ENCODE peak calls at places on chromosomes 2 and 18, in seven cellular contexts. One of them, this sample, is unnamed.
A peak's percentile ranks its signal among the peaks of the same experiment; 100 is the strongest.

GRCh38 chr2:144495227-144495933 is 24.5 kb downstream of the ZEB2 start:
- ATAC-seq in IMR-90: peak; percentile 61
- ATAC-seq in left lung: no peak
- ATAC-seq in activated CD4-positive, CD25-positive, alpha-beta regulatory T cell treated with anti-CD3 and anti-CD28 coated beads, Interleukin-2, amount 50 U/mL, for 24 hours: no peak
- ATAC-seq in RWPE2: no peak
- ATAC-seq in omental fat pad: no peak
- ATAC-seq in CD8-positive, alpha-beta T cell: no peak
- ATAC-seq in this sample: no peak

GRCh38 chr2:69955029-69955428 is 6.4 kb downstream of the ASPRV1 start:
- ATAC-seq in IMR-90: no peak
- ATAC-seq in CD8-positive, alpha-beta T cell: no peak
- ATAC-seq in omental fat pad: no peak
- ATAC-seq in left lung: no peak
- ATAC-seq in activated CD4-positive, CD25-positive, alpha-beta regulatory T cell treated with anti-CD3 and anti-CD28 coated beads, Interleukin-2, amount 50 U/mL, for 24 hours: no peak
- ATAC-seq in RWPE2: peak; percentile 27
- ATAC-seq in this sample: no peak

GRCh38 chr2:218152777-218153176 is 14.0 kb downstream of the CXCR1 start:
- ATAC-seq in CD8-positive, alpha-beta T cell: no peak
- ATAC-seq in left lung: peak; percentile 59
- ATAC-seq in RWPE2: peak; percentile 99
- ATAC-seq in activated CD4-positive, CD25-positive, alpha-beta regulatory T cell treated with anti-CD3 and anti-CD28 coated beads, Interleukin-2, amount 50 U/mL, for 24 hours: no peak
- ATAC-seq in omental fat pad: peak; percentile 49
- ATAC-seq in IMR-90: no peak
- ATAC-seq in this sample: no peak

GRCh38 chr2:184835081-184835728 is 236.9 kb downstream of the ZNF804A start:
- ATAC-seq in omental fat pad: no peak
- ATAC-seq in CD8-positive, alpha-beta T cell: no peak
- ATAC-seq in left lung: no peak
- ATAC-seq in RWPE2: no peak
- ATAC-seq in IMR-90: no peak
- ATAC-seq in activated CD4-positive, CD25-positive, alpha-beta regulatory T cell treated with anti-CD3 and anti-CD28 coated beads, Interleukin-2, amount 50 U/mL, for 24 hours: no peak
- ATAC-seq in this sample: no peak

GRCh38 chr18:2919600-2919999 is 72.8 kb downstream of the EMILIN2 start:
- ATAC-seq in CD8-positive, alpha-beta T cell: no peak
- ATAC-seq in activated CD4-positive, CD25-positive, alpha-beta regulatory T cell treated with anti-CD3 and anti-CD28 coated beads, Interleukin-2, amount 50 U/mL, for 24 hours: no peak
- ATAC-seq in RWPE2: no peak
- ATAC-seq in left lung: no peak
- ATAC-seq in IMR-90: no peak
- ATAC-seq in omental fat pad: no peak
- ATAC-seq in this sample: no peak

GRCh38 chr18:2681993-2682603 is 26.6 kb downstream of the SMCHD1 start:
- ATAC-seq in omental fat pad: no peak
- ATAC-seq in IMR-90: no peak
- ATAC-seq in CD8-positive, alpha-beta T cell: peak; percentile 61
- ATAC-seq in RWPE2: no peak
- ATAC-seq in activated CD4-positive, CD25-positive, alpha-beta regulatory T cell treated with anti-CD3 and anti-CD28 coated beads, Interleukin-2, amount 50 U/mL, for 24 hours: peak; percentile 53
- ATAC-seq in left lung: no peak
- ATAC-seq in this sample: no peak

GRCh38 chr2:175019566-175020327 is 14.6 kb upstream of the CHN1 start:
- ATAC-seq in activated CD4-positive, CD25-positive, alpha-beta regulatory T cell treated with anti-CD3 and anti-CD28 coated beads, Interleukin-2, amount 50 U/mL, for 24 hours: no peak
- ATAC-seq in CD8-positive, alpha-beta T cell: no peak
- ATAC-seq in RWPE2: no peak
- ATAC-seq in IMR-90: no peak
- ATAC-seq in omental fat pad: no peak
- ATAC-seq in left lung: no peak
- ATAC-seq in this sample: no peak

GRCh38 chr2:42874838-42875801 is 82.7 kb upstream of the HAAO start:
- ATAC-seq in omental fat pad: peak; percentile 34
- ATAC-seq in left lung: peak; percentile 40
- ATAC-seq in CD8-positive, alpha-beta T cell: no peak
- ATAC-seq in RWPE2: no peak
- ATAC-seq in activated CD4-positive, CD25-positive, alpha-beta regulatory T cell treated with anti-CD3 and anti-CD28 coated beads, Interleukin-2, amount 50 U/mL, for 24 hours: no peak
- ATAC-seq in IMR-90: no peak
- ATAC-seq in this sample: peak; percentile 80

GRCh38 chr18:63266888-63267790 is 52.4 kb downstream of the BCL2 start:
- ATAC-seq in omental fat pad: no peak
- ATAC-seq in left lung: peak; percentile 10
- ATAC-seq in IMR-90: no peak
- ATAC-seq in activated CD4-positive, CD25-positive, alpha-beta regulatory T cell treated with anti-CD3 and anti-CD28 coated beads, Interleukin-2, amount 50 U/mL, for 24 hours: no peak
- ATAC-seq in CD8-positive, alpha-beta T cell: peak; percentile 39
- ATAC-seq in RWPE2: no peak
- ATAC-seq in this sample: no peak

GRCh38 chr2:176106636-176107539 is at the start of gene HOXD11:
- ATAC-seq in IMR-90: no peak
- ATAC-seq in CD8-positive, alpha-beta T cell: peak; percentile 33
- ATAC-seq in omental fat pad: peak; percentile 74
- ATAC-seq in left lung: peak; percentile 42
- ATAC-seq in activated CD4-positive, CD25-positive, alpha-beta regulatory T cell treated with anti-CD3 and anti-CD28 coated beads, Interleukin-2, amount 50 U/mL, for 24 hours: no peak
- ATAC-seq in RWPE2: peak; percentile 57
- ATAC-seq in this sample: no peak

GRCh38 chr18:35618703-35619102 is 37.2 kb downstream of the GALNT1 start:
- ATAC-seq in RWPE2: no peak
- ATAC-seq in omental fat pad: no peak
- ATAC-seq in CD8-positive, alpha-beta T cell: no peak
- ATAC-seq in IMR-90: peak; percentile 73
- ATAC-seq in left lung: no peak
- ATAC-seq in activated CD4-positive, CD25-positive, alpha-beta regulatory T cell treated with anti-CD3 and anti-CD28 coated beads, Interleukin-2, amount 50 U/mL, for 24 hours: no peak
- ATAC-seq in this sample: no peak

GRCh38 chr2:20241973-20242726 is 17.2 kb upstream of the SDC1 start:
- ATAC-seq in activated CD4-positive, CD25-positive, alpha-beta regulatory T cell treated with anti-CD3 and anti-CD28 coated beads, Interleukin-2, amount 50 U/mL, for 24 hours: no peak
- ATAC-seq in omental fat pad: no peak
- ATAC-seq in IMR-90: no peak
- ATAC-seq in CD8-positive, alpha-beta T cell: no peak
- ATAC-seq in RWPE2: no peak
- ATAC-seq in left lung: peak; percentile 44
- ATAC-seq in this sample: no peak

GRCh38 chr2:69208023-69208595 is 178.9 kb downstream of the GFPT1 start:
- ATAC-seq in activated CD4-positive, CD25-positive, alpha-beta regulatory T cell treated with anti-CD3 and anti-CD28 coated beads, Interleukin-2, amount 50 U/mL, for 24 hours: no peak
- ATAC-seq in CD8-positive, alpha-beta T cell: no peak
- ATAC-seq in RWPE2: no peak
- ATAC-seq in IMR-90: no peak
- ATAC-seq in left lung: no peak
- ATAC-seq in omental fat pad: no peak
- ATAC-seq in this sample: no peak

GRCh38 chr2:127740665-127741287 is 39.5 kb downstream of the SFT2D3 start:
- ATAC-seq in omental fat pad: no peak
- ATAC-seq in CD8-positive, alpha-beta T cell: no peak
- ATAC-seq in RWPE2: no peak
- ATAC-seq in activated CD4-positive, CD25-positive, alpha-beta regulatory T cell treated with anti-CD3 and anti-CD28 coated beads, Interleukin-2, amount 50 U/mL, for 24 hours: no peak
- ATAC-seq in IMR-90: no peak
- ATAC-seq in left lung: no peak
- ATAC-seq in this sample: no peak

GRCh38 chr18:75916641-75916982 is 489.1 kb upstream of the SMIM21 start:
- ATAC-seq in CD8-positive, alpha-beta T cell: no peak
- ATAC-seq in left lung: no peak
- ATAC-seq in omental fat pad: no peak
- ATAC-seq in RWPE2: no peak
- ATAC-seq in IMR-90: no peak
- ATAC-seq in activated CD4-positive, CD25-positive, alpha-beta regulatory T cell treated with anti-CD3 and anti-CD28 coated beads, Interleukin-2, amount 50 U/mL, for 24 hours: no peak
- ATAC-seq in this sample: no peak

GRCh38 chr18:8162797-8163196 is 446.4 kb upstream of the RAB12 start:
- ATAC-seq in CD8-positive, alpha-beta T cell: no peak
- ATAC-seq in IMR-90: peak; percentile 21
- ATAC-seq in activated CD4-positive, CD25-positive, alpha-beta regulatory T cell treated with anti-CD3 and anti-CD28 coated beads, Interleukin-2, amount 50 U/mL, for 24 hours: no peak
- ATAC-seq in left lung: peak; percentile 34
- ATAC-seq in omental fat pad: no peak
- ATAC-seq in RWPE2: peak; percentile 86
- ATAC-seq in this sample: no peak

GRCh38 chr2:58708565-58708964 is 467.4 kb upstream of the FANCL start:
- ATAC-seq in RWPE2: no peak
- ATAC-seq in left lung: no peak
- ATAC-seq in activated CD4-positive, CD25-positive, alpha-beta regulatory T cell treated with anti-CD3 and anti-CD28 coated beads, Interleukin-2, amount 50 U/mL, for 24 hours: no peak
- ATAC-seq in omental fat pad: no peak
- ATAC-seq in CD8-positive, alpha-beta T cell: no peak
- ATAC-seq in IMR-90: no peak
- ATAC-seq in this sample: no peak

GRCh38 chr18:23284629-23285028 is 149.3 kb downstream of the CABLES1 start:
- ATAC-seq in left lung: no peak
- ATAC-seq in CD8-positive, alpha-beta T cell: no peak
- ATAC-seq in RWPE2: no peak
- ATAC-seq in omental fat pad: no peak
- ATAC-seq in IMR-90: no peak
- ATAC-seq in activated CD4-positive, CD25-positive, alpha-beta regulatory T cell treated with anti-CD3 and anti-CD28 coated beads, Interleukin-2, amount 50 U/mL, for 24 hours: no peak
- ATAC-seq in this sample: no peak

GRCh38 chr18:35755369-35755768 is 173.8 kb downstream of the GALNT1 start:
- ATAC-seq in omental fat pad: no peak
- ATAC-seq in IMR-90: no peak
- ATAC-seq in CD8-positive, alpha-beta T cell: no peak
- ATAC-seq in activated CD4-positive, CD25-positive, alpha-beta regulatory T cell treated with anti-CD3 and anti-CD28 coated beads, Interleukin-2, amount 50 U/mL, for 24 hours: no peak
- ATAC-seq in RWPE2: no peak
- ATAC-seq in left lung: no peak
- ATAC-seq in this sample: no peak

GRCh38 chr2:217186152-217186551 is 326.3 kb upstream of the TNP1 start:
- ATAC-seq in CD8-positive, alpha-beta T cell: no peak
- ATAC-seq in omental fat pad: peak; percentile 74
- ATAC-seq in activated CD4-positive, CD25-positive, alpha-beta regulatory T cell treated with anti-CD3 and anti-CD28 coated beads, Interleukin-2, amount 50 U/mL, for 24 hours: no peak
- ATAC-seq in RWPE2: no peak
- ATAC-seq in IMR-90: no peak
- ATAC-seq in left lung: no peak
- ATAC-seq in this sample: peak; percentile 70

GRCh38 chr2:213934560-213934959 is 476.3 kb upstream of the VWC2L start:
- ATAC-seq in RWPE2: no peak
- ATAC-seq in activated CD4-positive, CD25-positive, alpha-beta regulatory T cell treated with anti-CD3 and anti-CD28 coated beads, Interleukin-2, amount 50 U/mL, for 24 hours: peak; percentile 60
- ATAC-seq in IMR-90: no peak
- ATAC-seq in CD8-positive, alpha-beta T cell: no peak
- ATAC-seq in omental fat pad: no peak
- ATAC-seq in left lung: peak; percentile 25
- ATAC-seq in this sample: no peak

GRCh38 chr18:3889803-3890202 is 439.8 kb downstream of the TGIF1 start:
- ATAC-seq in left lung: no peak
- ATAC-seq in activated CD4-positive, CD25-positive, alpha-beta regulatory T cell treated with anti-CD3 and anti-CD28 coated beads, Interleukin-2, amount 50 U/mL, for 24 hours: no peak
- ATAC-seq in omental fat pad: no peak
- ATAC-seq in CD8-positive, alpha-beta T cell: no peak
- ATAC-seq in IMR-90: peak; percentile 46
- ATAC-seq in RWPE2: peak; percentile 31
- ATAC-seq in this sample: no peak